ENCODE peak calls at places on chromosomes 5 and 9, in four cellular contexts. I is spleen, T is adipocyte, Z is fibroblast of mammary gland. R is an unnamed sample.

GRCh38 chr9:2583308-2584013 is 38.1 kb upstream of the VLDLR start:
- DNase-seq in Z (no peak), T (no peak), I (peak; percentile 47), R (no peak)

GRCh38 chr5:39779836-39780235 is 355.1 kb upstream of the DAB2 start:
- DNase-seq in I (no peak), Z (no peak), T (no peak), R (no peak)

GRCh38 chr5:53109041-53109435 is 519 bp downstream of the MOCS2 start:
- DNase-seq in Z (no peak), T (peak; percentile 59), I (no peak), R (peak; percentile 28)

GRCh38 chr5:123035320-123035949 is 1.1 kb downstream of the PPIC start:
- DNase-seq in Z (peak; percentile 53), I (no peak), T (peak; percentile 61), R (peak; percentile 43)

GRCh38 chr5:20368581-20368980 is 380.6 kb upstream of the CDH18 start:
- DNase-seq in I (no peak), T (no peak), Z (no peak), R (no peak)

GRCh38 chr9:116543731-116544400 is 143.2 kb upstream of the TRIM32 start:
- DNase-seq in I (no peak), T (peak; percentile 68), Z (peak; percentile 97), R (peak; percentile 84)

GRCh38 chr9:98539954-98540353 is 168.8 kb downstream of the GABBR2 start:
- DNase-seq in T (no peak), Z (peak; percentile 38), I (no peak), R (peak; percentile 39)

GRCh38 chr9:34651876-34652602 is at the start of gene IL11RA:
- DNase-seq in Z (peak; percentile 86), T (peak; percentile 90), I (peak; percentile 83), R (peak; percentile 83)

GRCh38 chr9:4297151-4297794 is 2.6 kb downstream of the GLIS3 start:
- DNase-seq in I (peak; percentile 79), Z (peak; percentile 95), T (peak; percentile 89), R (peak; percentile 93)

GRCh38 chr5:138706655-138707480 is 46.4 kb upstream of the CTNNA1 start:
- DNase-seq in T (peak; percentile 56), Z (peak; percentile 91), I (no peak), R (peak; percentile 86)

GRCh38 chr5:32270946-32271345 is 41.8 kb downstream of the MTMR12 start:
- DNase-seq in Z (no peak), I (no peak), T (no peak), R (no peak)

GRCh38 chr9:127258884-127259471 is 5.6 kb upstream of the GARNL3 start:
- DNase-seq in I (no peak), Z (no peak), T (no peak), R (no peak)

GRCh38 chr5:115948013-115948605 is 14.2 kb upstream of the LVRN start:
- DNase-seq in I (no peak), Z (peak; percentile 87), T (peak; percentile 89), R (peak; percentile 67)

GRCh38 chr9:98573749-98574278 is 134.9 kb downstream of the GABBR2 start:
- DNase-seq in T (no peak), I (no peak), Z (no peak), R (peak; percentile 15)

GRCh38 chr5:159051431-159052281 is 48.1 kb downstream of the EBF1 start:
- DNase-seq in T (peak; percentile 47), Z (no peak), I (peak; percentile 88), R (peak; percentile 51)